ENCODE peak calls at places on chromosome 11, in four cellular contexts. A, U, W and Z are unnamed samples.

GRCh38 chr11:71446942-71447688 is 1.1 kb downstream of the DHCR7 start:
- DNase-seq in A (no peak), U (no peak), W (no peak), Z (no peak)

GRCh38 chr11:66008468-66009101 is 3.2 kb upstream of the CST6 start:
- DNase-seq in A (no peak), U (no peak), W (no peak), Z (no peak)

GRCh38 chr11:12810497-12810896 is 136.3 kb downstream of the TEAD1 start:
- DNase-seq in A (no peak), U (no peak), W (no peak), Z (no peak)

GRCh38 chr11:109040303-109040702 is 375.4 kb downstream of the DDX10 start:
- DNase-seq in A (peak; percentile 41), U (peak; percentile 8), W (peak; percentile 52), Z (no peak)

GRCh38 chr11:863389-864117 is 20.9 kb downstream of the TSPAN4 start:
- DNase-seq in A (no peak), U (no peak), W (no peak), Z (no peak)

GRCh38 chr11:46850829-46851380 is 4.8 kb upstream of the CKAP5 start:
- DNase-seq in A (peak; percentile 46), U (no peak), W (peak; percentile 45), Z (no peak)

GRCh38 chr11:116100016-116100415 is 595.8 kb upstream of the CADM1 start:
- DNase-seq in A (no peak), U (no peak), W (no peak), Z (no peak)

GRCh38 chr11:67120881-67121710 is 2.0 kb downstream of the KDM2A start:
- DNase-seq in A (no peak), U (no peak), W (no peak), Z (no peak)

GRCh38 chr11:70524096-70524922 is 126.0 kb downstream of the CTTN start:
- DNase-seq in A (no peak), U (no peak), W (no peak), Z (no peak)

GRCh38 chr11:121418625-121419114 is 33.4 kb upstream of the SORL1 start:
- DNase-seq in A (no peak), U (no peak), W (no peak), Z (no peak)

GRCh38 chr11:16607675-16608644 is 130.5 kb upstream of the C11orf58 start:
- DNase-seq in A (peak; percentile 78), U (peak; percentile 58), W (peak; percentile 89), Z (peak; percentile 49)

GRCh38 chr11:118998822-118999221 is 884 bp downstream of the CENATAC start:
- DNase-seq in A (no peak), U (no peak), W (peak; percentile 66), Z (peak; percentile 45)

GRCh38 chr11:118998388-118998717 is 415 bp downstream of the CENATAC start:
- DNase-seq in A (no peak), U (no peak), W (peak; percentile 55), Z (no peak)

GRCh38 chr11:119000906-119001305 is 3.0 kb downstream of the CENATAC start:
- DNase-seq in A (no peak), U (no peak), W (no peak), Z (no peak)

GRCh38 chr11:118996926-118997626 is 862 bp upstream of the CENATAC start:
- DNase-seq in A (no peak), U (peak; percentile 17), W (peak; percentile 40), Z (no peak)

DNA sequence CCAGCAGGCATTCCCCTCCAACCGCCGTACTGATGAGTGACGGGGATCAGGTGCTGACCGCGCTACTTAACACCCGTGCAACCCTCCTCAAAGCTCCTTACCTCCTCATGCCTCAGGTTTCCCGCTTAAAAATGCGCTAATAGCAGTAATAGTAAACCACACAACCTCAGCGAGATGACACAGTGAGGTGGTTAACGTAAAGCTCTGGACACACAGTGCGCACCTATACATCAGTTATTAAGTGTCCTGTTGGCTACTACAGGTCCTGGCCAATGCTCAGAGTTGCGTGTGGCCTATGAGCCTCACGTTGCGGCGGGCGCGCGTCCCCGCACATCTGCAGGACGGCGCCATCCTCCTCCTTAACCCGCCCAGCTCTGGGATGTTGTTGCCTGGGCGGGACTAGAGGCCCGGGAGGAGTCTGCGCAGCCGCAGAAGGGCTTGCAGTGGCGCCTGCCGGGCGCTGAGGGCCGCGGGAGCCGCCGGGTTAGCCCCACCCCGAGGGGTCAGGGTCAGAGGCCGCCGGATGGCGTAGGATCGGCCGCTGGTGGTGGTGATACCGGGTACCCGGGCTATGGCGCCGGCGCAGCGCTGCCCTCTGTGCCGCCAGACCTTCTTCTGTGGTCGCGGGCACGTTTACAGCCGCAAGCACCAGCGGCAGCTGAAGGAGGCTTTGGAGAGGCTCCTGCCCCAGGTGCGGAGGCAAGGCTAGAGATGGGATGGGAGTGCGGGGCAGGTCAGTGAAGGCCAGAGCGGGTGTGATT is at the start of gene CENATAC:
- DNase-seq in A (peak; percentile 97), U (peak; percentile 91), W (peak; percentile 96), Z (peak; percentile 85)
- TF ChIP-seq CTCF in A (no peak), U (no peak), W (no peak), Z (no peak)

GRCh38 chr11:2779499-2779980 is 79.7 kb upstream of the KCNQ1OT1 start:
- DNase-seq in A (no peak), U (peak; percentile 1), W (no peak), Z (peak; percentile 21)

GRCh38 chr11:2777871-2778629 is 78.3 kb upstream of the KCNQ1OT1 start:
- DNase-seq in A (peak; percentile 12), U (peak; percentile 3), W (peak; percentile 31), Z (no peak)

GRCh38 chr11:2777396-2777795 is 77.6 kb upstream of the KCNQ1OT1 start:
- DNase-seq in A (peak; percentile 8), U (peak; percentile 1), W (no peak), Z (no peak)

GRCh38 chr11:2779981-2780849 is 80.4 kb upstream of the KCNQ1OT1 start:
- DNase-seq in A (peak; percentile 7), U (peak; percentile 3), W (peak; percentile 28), Z (peak; percentile 37)

DNA sequence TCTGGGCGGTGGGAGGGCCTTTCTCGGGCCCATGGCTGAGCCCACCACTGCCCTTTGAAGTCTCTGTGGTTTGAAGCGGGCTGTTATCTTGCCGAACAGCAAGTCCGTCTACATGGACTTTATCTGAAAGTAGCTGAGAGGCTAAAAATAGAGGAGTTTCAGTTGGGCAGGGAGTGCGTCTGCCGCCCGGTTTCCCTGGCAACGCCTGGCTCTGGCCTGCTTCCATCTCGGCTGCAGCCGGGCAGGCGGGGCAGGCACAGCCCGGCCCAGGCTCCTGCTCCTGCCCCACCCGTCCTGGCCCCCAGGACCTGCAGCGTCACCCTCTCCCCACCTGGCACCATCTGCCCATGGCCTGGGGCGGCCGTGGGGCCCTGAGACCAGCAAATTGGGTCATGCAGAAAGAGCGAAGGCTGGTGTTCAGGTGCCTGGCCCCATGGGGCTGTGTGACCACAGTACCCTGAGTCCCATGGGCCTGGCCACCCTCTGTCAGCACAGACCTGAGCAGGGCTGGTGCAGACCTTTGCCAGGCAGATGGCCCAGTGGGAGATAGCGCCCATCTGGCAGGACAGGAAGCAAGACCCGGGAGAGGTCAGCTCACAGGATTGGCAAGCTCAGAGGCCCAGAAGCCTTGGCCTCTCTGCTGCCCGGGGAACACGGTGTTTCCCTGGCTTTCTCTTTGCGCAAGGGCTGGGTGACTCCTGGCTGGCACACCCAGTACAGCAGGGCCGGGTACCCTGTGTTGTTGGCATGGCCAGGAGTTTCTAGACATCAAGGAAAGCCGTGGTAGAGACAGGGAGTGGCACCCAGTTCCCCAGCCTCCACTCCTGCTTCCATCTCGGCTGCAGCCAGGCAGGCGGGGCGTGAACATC is 79.1 kb upstream of the KCNQ1OT1 start:
- DNase-seq in A (peak; percentile 9), U (peak; percentile 2), W (peak; percentile 28), Z (peak; percentile 68)
- TF ChIP-seq CTCF in A (no peak), U (no peak), W (no peak), Z (no peak)

DNA sequence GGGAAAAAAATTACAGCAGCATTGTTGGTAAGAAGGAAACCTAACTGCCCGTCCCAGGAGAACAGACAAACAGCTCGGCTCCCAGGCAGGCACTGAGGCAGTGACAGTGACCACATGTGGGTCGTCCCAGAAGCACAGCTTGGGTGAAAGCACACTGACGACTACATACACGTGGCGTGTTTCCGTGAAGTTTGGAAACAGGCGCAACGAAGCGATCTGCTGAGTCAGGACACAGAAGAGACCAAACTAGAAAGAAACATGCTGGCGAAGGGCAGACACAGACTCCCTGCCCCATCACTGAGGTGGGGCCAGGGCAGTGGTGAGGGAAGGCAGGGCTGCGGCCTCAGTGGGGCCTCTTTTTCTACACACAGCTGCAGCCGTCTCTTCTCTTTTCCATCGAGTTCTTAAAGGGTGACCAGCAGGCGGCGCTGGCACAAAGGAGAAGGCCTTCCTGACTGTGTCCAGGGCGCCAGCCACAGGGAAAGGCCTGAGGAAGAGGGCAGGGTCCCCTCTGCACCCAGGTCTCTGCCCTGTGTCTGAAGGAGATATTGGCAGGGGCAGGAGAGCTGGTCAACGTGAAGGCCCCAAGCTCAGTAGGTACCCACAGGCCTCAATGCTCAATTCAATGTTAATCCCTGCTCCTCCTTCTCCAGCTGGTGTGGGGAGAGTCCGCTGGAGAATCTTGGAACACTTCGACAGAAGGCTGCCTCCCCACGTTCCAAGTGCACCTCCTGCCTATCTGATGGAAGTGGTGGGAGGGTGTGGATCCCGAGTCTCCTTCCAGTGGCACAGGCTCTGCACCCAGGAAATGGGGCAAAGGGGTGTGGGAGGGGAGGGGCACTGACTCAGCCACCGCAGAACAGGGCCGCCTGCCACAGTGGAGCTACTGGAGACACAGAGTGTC is 19.9 kb downstream of the CARS1 start:
- DNase-seq in A (peak; percentile 89), U (peak; percentile 84), W (peak; percentile 84), Z (peak; percentile 61)
- TF ChIP-seq CTCF in A (peak; percentile 68), U (peak; percentile 78), W (peak; percentile 92), Z (peak; percentile 74)

DNA sequence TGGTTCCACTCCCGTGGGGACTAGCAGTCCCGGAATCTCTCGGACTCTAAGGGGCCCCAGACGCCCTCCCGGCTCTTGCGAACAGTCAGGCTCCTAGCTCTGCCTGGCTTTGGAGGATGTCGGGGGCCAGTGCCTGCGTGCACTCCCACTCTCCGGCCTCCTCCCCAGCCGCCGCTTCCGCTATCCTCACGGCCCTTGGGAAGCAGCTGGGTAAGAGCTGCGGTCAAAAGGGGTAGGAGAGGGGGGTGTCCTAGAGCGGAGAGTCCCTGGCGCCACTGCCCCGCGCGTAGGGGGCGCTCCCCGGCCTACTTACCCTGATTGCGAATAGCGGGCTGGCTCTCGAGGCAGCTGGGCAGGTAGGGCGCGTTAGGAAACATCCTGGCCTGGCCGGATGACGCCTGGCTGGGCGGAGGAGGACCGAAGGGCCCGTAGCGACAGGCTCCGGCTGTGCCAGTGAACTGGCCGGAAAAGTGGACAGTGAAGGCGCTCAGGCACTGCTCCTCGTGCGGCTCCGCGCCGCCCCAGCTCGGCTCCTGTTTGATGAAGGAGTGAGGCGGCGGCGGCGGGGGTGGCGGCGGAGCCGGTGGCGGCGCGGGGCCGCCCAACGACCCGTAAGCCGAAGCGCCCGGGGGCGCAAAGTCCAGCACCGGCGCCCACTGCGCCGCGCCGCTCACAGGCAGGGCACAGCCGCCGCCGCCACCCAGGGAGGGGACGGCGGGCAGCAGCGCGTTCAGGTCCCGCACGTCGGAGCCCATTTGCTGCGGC is 770 bp downstream of the WT1 start:
- DNase-seq in A (peak; percentile 66), U (peak; percentile 42), W (peak; percentile 67), Z (no peak)
- TF ChIP-seq CTCF in A (no peak), U (no peak), W (peak; percentile 55), Z (no peak)

GRCh38 chr11:60251485-60252207 is 8.7 kb upstream of the MS4A4E start:
- DNase-seq in A (no peak), U (no peak), W (peak; percentile 39), Z (no peak)
- TF ChIP-seq CTCF in A (no peak), U (no peak), W (peak; percentile 67), Z (peak; percentile 48)

GRCh38 chr11:48019230-48019584 is 38.8 kb downstream of the PTPRJ start:
- DNase-seq in A (no peak), U (no peak), W (no peak), Z (no peak)

GRCh38 chr11:48018561-48019229 is 38.3 kb downstream of the PTPRJ start:
- DNase-seq in A (peak; percentile 40), U (peak; percentile 9), W (peak; percentile 40), Z (no peak)

GRCh38 chr11:48019597-48019996 is 39.2 kb downstream of the PTPRJ start:
- DNase-seq in A (no peak), U (no peak), W (no peak), Z (no peak)

GRCh38 chr11:48022445-48022844 is 42.1 kb downstream of the PTPRJ start:
- DNase-seq in A (no peak), U (no peak), W (no peak), Z (no peak)

GRCh38 chr11:48020092-48020755 is 39.9 kb downstream of the PTPRJ start:
- DNase-seq in A (no peak), U (no peak), W (no peak), Z (no peak)
- TF ChIP-seq CTCF in A (no peak), U (no peak), W (no peak), Z (no peak)